ENCODE peak calls at places on chromosome 2, in ten cellular contexts. W is lower lobe of right lung, L is heart right ventricle, J is GM12865, F is psoas muscle, M is astrocyte of the cerebellum, Z is adrenal gland, K is AG09309, G is AG04449, N is lower leg skin. P is an unnamed sample.

GRCh38 chr2:233699424-233700027 is 6.8 kb downstream of the UGT1A6 start:
- DNase-seq in W (no peak), L (no peak), J (no peak), F (no peak), M (no peak), Z (no peak), K (no peak), G (no peak), N (no peak), P (no peak)

GRCh38 chr2:195932-196331 is 67.9 kb downstream of the SH3YL1 start:
- DNase-seq in W (no peak), L (no peak), J (no peak), F (no peak), M (no peak), Z (no peak), K (no peak), G (no peak), N (no peak), P (no peak)

GRCh38 chr2:8753609-8754008 is 71.8 kb downstream of the ID2 start:
- DNase-seq in W (no peak), L (no peak), J (peak), F (no peak), M (no peak), Z (no peak), K (no peak), G (no peak), N (no peak), P (no peak)

GRCh38 chr2:8624855-8625398 is 56.9 kb upstream of the ID2 start:
- DNase-seq in W (peak), L (no peak), J (no peak), F (no peak), M (no peak), Z (no peak), K (no peak), G (no peak), N (no peak), P (no peak)

GRCh38 chr2:70790079-70790963 is at the start of gene FIGLA:
- DNase-seq in W (no peak), L (no peak), J (no peak), F (no peak), M (no peak), Z (peak), K (no peak), G (no peak), N (no peak), P (no peak)

GRCh38 chr2:3483227-3483985 is 35.9 kb downstream of the ADI1 start:
- DNase-seq in W (peak), L (peak), J (no peak), F (peak), M (no peak), Z (peak), K (no peak), G (peak), N (no peak), P (no peak)

GRCh38 chr2:154614906-154615305 is 83.6 kb upstream of the KCNJ3 start:
- DNase-seq in W (no peak), L (no peak), J (no peak), F (no peak), M (no peak), Z (no peak), K (no peak), G (no peak), N (no peak), P (no peak)

GRCh38 chr2:64661770-64662169 is 8.1 kb upstream of the SERTAD2 start:
- DNase-seq in W (no peak), L (no peak), J (no peak), F (no peak), M (no peak), Z (no peak), K (no peak), G (no peak), N (no peak), P (no peak)

GRCh38 chr2:99337164-99337930 is at the start of gene EIF5B:
- DNase-seq in W (peak), L (peak), J (peak), F (peak), M (peak), Z (peak), K (peak), G (peak), N (peak), P (peak)

GRCh38 chr2:85795331-85796045 is 41.7 kb downstream of the ATOH8 start:
- DNase-seq in W (no peak), L (no peak), J (no peak), F (no peak), M (no peak), Z (no peak), K (no peak), G (no peak), N (no peak), P (no peak)

GRCh38 chr2:206611736-206612135 is 30.6 kb upstream of the FAM237A start:
- DNase-seq in W (no peak), L (no peak), J (no peak), F (no peak), M (no peak), Z (no peak), K (no peak), G (no peak), N (no peak), P (no peak)

GRCh38 chr2:68426885-68427579 is 40.1 kb downstream of the FBXO48 start:
- DNase-seq in W (no peak), L (no peak), J (peak), F (no peak), M (no peak), Z (no peak), K (peak), G (no peak), N (no peak), P (no peak)
- H3K4me3 ChIP-seq in W (no peak), L (no peak), J (peak), F (no peak), M (no peak), Z (no peak), K (no peak), G (no peak), N (no peak), P (no peak)

GRCh38 chr2:231410293-231411004 is 14.9 kb downstream of the B3GNT7 start:
- DNase-seq in W (no peak), L (no peak), J (no peak), F (no peak), M (no peak), Z (no peak), K (no peak), G (no peak), N (no peak), P (no peak)
- H3K4me3 ChIP-seq in W (no peak), L (no peak), J (no peak), F (no peak), M (no peak), Z (no peak), K (no peak), G (no peak), N (no peak), P (no peak)

GRCh38 chr2:236964291-236964690 is 121.4 kb upstream of the COPS8 start:
- DNase-seq in W (no peak), L (no peak), J (no peak), F (peak), M (no peak), Z (no peak), K (no peak), G (no peak), N (peak), P (no peak)

GRCh38 chr2:236967499-236967783 is 118.2 kb upstream of the COPS8 start:
- DNase-seq in W (no peak), L (no peak), J (no peak), F (no peak), M (no peak), Z (no peak), K (no peak), G (no peak), N (no peak), P (no peak)

GRCh38 chr2:236963631-236964030 is 122.1 kb upstream of the COPS8 start:
- DNase-seq in W (no peak), L (no peak), J (no peak), F (no peak), M (no peak), Z (no peak), K (no peak), G (no peak), N (no peak), P (no peak)

GRCh38 chr2:236965841-236966096 is 119.9 kb upstream of the COPS8 start:
- DNase-seq in W (no peak), L (no peak), J (no peak), F (no peak), M (no peak), Z (no peak), K (no peak), G (no peak), N (no peak), P (no peak)

DNA sequence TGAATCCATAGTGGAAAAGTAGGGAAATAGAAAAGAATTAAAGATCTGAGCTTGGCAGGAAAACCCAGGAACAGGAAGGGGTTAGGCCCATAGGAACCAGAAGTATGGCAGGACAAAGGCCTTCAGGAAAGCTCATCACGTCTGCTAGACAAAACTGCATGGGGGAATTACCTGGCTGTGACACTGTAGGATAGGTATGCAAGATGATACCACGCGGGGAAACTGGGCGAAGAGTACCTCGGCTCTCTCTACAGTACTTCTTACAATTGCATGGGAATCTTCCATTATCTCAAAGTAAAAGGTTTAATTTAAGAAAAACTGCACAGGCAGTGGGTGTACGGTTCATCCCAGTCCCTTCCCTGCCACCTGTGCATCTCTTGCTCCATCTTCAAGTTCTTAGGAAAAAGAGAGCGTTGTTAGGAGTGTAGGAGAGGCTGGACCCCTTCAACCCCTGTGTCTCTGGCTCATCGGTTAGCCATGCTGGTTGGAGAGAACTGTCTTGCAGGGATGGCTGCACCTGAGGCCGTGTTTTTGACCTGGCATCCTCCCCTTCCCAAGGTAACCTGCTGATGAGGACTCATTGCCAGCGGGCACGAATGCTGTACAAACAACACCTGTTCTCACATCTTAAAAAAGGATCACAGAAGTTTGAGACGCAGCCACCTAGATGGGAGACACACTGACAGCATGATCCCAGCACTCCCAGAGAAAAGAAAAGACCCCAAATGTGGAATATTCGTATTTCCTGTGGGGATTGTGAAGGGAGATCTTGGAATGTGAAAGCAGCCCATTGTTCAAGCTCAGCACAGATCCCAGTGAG is 120.5 kb upstream of the COPS8 start:
- DNase-seq in W (no peak), L (no peak), J (no peak), F (no peak), M (no peak), Z (no peak), K (no peak), G (no peak), N (no peak), P (no peak)
- H3K4me3 ChIP-seq in W (no peak), L (no peak), J (no peak), F (no peak), M (no peak), Z (no peak), K (no peak), G (no peak), N (no peak), P (no peak)

GRCh38 chr2:133240505-133241230 is 327.6 kb downstream of the NCKAP5 start:
- DNase-seq in W (no peak), L (no peak), J (no peak), F (no peak), M (no peak), Z (no peak), K (no peak), G (no peak), N (no peak), P (no peak)
- H3K4me3 ChIP-seq in W (peak), L (peak), J (no peak), F (no peak), M (no peak), Z (no peak), K (peak), G (peak), N (no peak), P (no peak)

P was measured in thoracic aorta.